ENCODE peak calls at places on chromosomes 2 and 18, in seven cellular contexts. F is HCT116, B is K562, O is ovary, K is upper lobe of left lung, D is spleen, L is mammary epithelial cell. P is an unnamed sample.

GRCh38 chr18:79527656-79528055 is 131.9 kb downstream of the NFATC1 start:
- DNase-seq in F (no peak), B (no peak), O (no peak), K (no peak), D (no peak), L (no peak), P (no peak)

GRCh38 chr2:121236650-121237049 is 48.4 kb downstream of the TFCP2L1 start:
- DNase-seq in F (no peak), B (no peak), O (no peak), K (no peak), D (peak; percentile 51), L (no peak), P (no peak)

GRCh38 chr18:39596891-39597290 is 2031.3 kb upstream of the CELF4 start:
- DNase-seq in F (no peak), B (no peak), O (no peak), K (no peak), D (no peak), L (no peak), P (no peak)

GRCh38 chr2:68971591-68972231 is 2.7 kb upstream of the GKN1 start:
- DNase-seq in F (no peak), B (no peak), O (no peak), K (no peak), D (no peak), L (peak; percentile 98), P (peak; percentile 85)

GRCh38 chr2:42879116-42879705 is 86.8 kb upstream of the HAAO start:
- DNase-seq in F (no peak), B (no peak), O (no peak), K (no peak), D (no peak), L (no peak), P (no peak)

GRCh38 chr2:203804766-203805484 is 62.6 kb upstream of the CTLA4 start:
- DNase-seq in F (no peak), B (no peak), O (no peak), K (no peak), D (no peak), L (peak; percentile 24), P (no peak)

GRCh38 chr18:63476666-63477065 is at the start of gene SERPINB5:
- DNase-seq in F (peak; percentile 69), B (no peak), O (no peak), K (peak; percentile 85), D (no peak), L (peak; percentile 100), P (no peak)

GRCh38 chr2:105926960-105927678 is 182.4 kb downstream of the NCK2 start:
- DNase-seq in F (no peak), B (no peak), O (no peak), K (no peak), D (peak; percentile 80), L (no peak), P (no peak)

GRCh38 chr2:8303322-8303832 is 378.5 kb upstream of the ID2 start:
- DNase-seq in F (no peak), B (no peak), O (no peak), K (no peak), D (peak; percentile 93), L (no peak), P (peak; percentile 34)

GRCh38 chr2:51213826-51214225 is 181.9 kb upstream of the NRXN1 start:
- DNase-seq in F (no peak), B (no peak), O (no peak), K (no peak), D (no peak), L (no peak), P (no peak)

GRCh38 chr2:974454-974853 is 23.8 kb downstream of the SNTG2 start:
- DNase-seq in F (no peak), B (no peak), O (no peak), K (no peak), D (no peak), L (no peak), P (no peak)

GRCh38 chr18:40367576-40367975 is 1587.5 kb upstream of the PIK3C3 start:
- DNase-seq in F (no peak), B (no peak), O (no peak), K (no peak), D (no peak), L (no peak), P (no peak)

GRCh38 chr2:234611209-234611608 is 114.3 kb upstream of the ARL4C start:
- DNase-seq in F (peak; percentile 8), B (no peak), O (no peak), K (no peak), D (no peak), L (no peak), P (no peak)

GRCh38 chr2:20103514-20103913 is 52.1 kb upstream of the LAPTM4A start:
- DNase-seq in F (no peak), B (no peak), O (no peak), K (no peak), D (no peak), L (peak; percentile 59), P (no peak)

GRCh38 chr2:24418166-24418843 is 58.0 kb upstream of the ITSN2 start:
- DNase-seq in F (no peak), B (no peak), O (no peak), K (no peak), D (no peak), L (peak; percentile 10), P (no peak)

GRCh38 chr2:95059656-95060370 is 34.3 kb downstream of the MAL start:
- DNase-seq in F (no peak), B (no peak), O (no peak), K (no peak), D (peak; percentile 60), L (no peak), P (no peak)

GRCh38 chr2:69616755-69617154 is 26.8 kb downstream of the AAK1 start:
- DNase-seq in F (peak; percentile 36), B (no peak), O (no peak), K (no peak), D (no peak), L (peak; percentile 58), P (no peak)

GRCh38 chr18:75211002-75211621 is 515 bp downstream of the TSHZ1 start:
- DNase-seq in F (no peak), B (no peak), O (no peak), K (peak; percentile 87), D (peak; percentile 87), L (peak; percentile 23), P (no peak)
- H3K27ac ChIP-seq in F (peak overlapping the region; percentile 96), B (peak overlapping the region; percentile 93), O (peak overlapping the region; percentile 99), K (peak overlapping the region; percentile 100), D (peak overlapping the region; percentile 97), L (peak overlapping the region; percentile 51), P (peak overlapping the region; percentile 64)

GRCh38 chr2:189060096-189060642 is 86.0 kb downstream of the COL3A1 start:
- DNase-seq in F (no peak), B (no peak), O (no peak), K (no peak), D (no peak), L (no peak), P (no peak)
- H3K36me3 ChIP-seq in F (no peaks in the 10 kb centered on the region), B (no peaks in the 10 kb centered on the region), O (no peaks in the 10 kb centered on the region), K (no peaks in the 10 kb centered on the region), D (peaks cover 4% of the 10 kb centered on the region), L (peaks cover 3% of the 10 kb centered on the region), P (peaks cover 15% of the 10 kb centered on the region)

GRCh38 chr2:209772316-209772715 is 684 bp downstream of the UNC80 start:
- DNase-seq in F (no peak), B (no peak), O (no peak), K (no peak), D (no peak), L (no peak), P (no peak)
- H3K27me3 ChIP-seq in F (no peaks in the 10 kb centered on the region), B (no peaks in the 10 kb centered on the region), O (no peaks in the 10 kb centered on the region), K (peaks cover 10% of the 10 kb centered on the region), D (peaks cover 10% of the 10 kb centered on the region), L (peaks cover 2% of the 10 kb centered on the region), P (no peaks in the 10 kb centered on the region)

GRCh38 chr2:55649211-55649610 is 31.8 kb upstream of the PPP4R3B start:
- DNase-seq in F (no peak), B (no peak), O (no peak), K (no peak), D (no peak), L (no peak), P (peak; percentile 6)
- H3K27ac ChIP-seq in F (no peak overlapping the region), B (no peak overlapping the region), O (no peak overlapping the region), K (no peak overlapping the region), D (no peak overlapping the region), L (no peak overlapping the region), P (no peak overlapping the region)

DNA sequence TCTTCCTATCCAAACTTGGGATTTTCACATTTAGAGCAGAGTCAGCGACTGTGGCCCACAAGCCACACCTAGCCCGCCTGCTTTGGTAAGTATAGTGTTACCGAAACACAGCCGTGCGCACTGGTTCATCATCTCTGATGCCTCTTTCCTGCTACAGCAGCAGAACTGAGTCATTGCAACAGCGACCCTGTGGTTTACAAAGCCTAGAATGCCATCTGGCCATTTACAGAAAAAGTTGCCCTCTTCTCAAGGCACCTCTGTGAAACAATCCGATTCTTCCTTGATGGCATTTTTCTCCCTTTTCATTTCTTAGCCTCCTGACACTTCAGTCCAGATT is 10.7 kb upstream of the IAH1 start:
- DNase-seq in F (no peak), B (no peak), O (no peak), K (no peak), D (no peak), L (no peak), P (peak; percentile 37)
- H3K36me3 ChIP-seq in F (peaks cover 11% of the 10 kb centered on the region), B (peaks cover 69% of the 10 kb centered on the region), O (no peaks in the 10 kb centered on the region), K (peaks cover 9% of the 10 kb centered on the region), D (peaks cover 91% of the 10 kb centered on the region), L (peaks cover 11% of the 10 kb centered on the region), P (peaks cover 5% of the 10 kb centered on the region)

DNA sequence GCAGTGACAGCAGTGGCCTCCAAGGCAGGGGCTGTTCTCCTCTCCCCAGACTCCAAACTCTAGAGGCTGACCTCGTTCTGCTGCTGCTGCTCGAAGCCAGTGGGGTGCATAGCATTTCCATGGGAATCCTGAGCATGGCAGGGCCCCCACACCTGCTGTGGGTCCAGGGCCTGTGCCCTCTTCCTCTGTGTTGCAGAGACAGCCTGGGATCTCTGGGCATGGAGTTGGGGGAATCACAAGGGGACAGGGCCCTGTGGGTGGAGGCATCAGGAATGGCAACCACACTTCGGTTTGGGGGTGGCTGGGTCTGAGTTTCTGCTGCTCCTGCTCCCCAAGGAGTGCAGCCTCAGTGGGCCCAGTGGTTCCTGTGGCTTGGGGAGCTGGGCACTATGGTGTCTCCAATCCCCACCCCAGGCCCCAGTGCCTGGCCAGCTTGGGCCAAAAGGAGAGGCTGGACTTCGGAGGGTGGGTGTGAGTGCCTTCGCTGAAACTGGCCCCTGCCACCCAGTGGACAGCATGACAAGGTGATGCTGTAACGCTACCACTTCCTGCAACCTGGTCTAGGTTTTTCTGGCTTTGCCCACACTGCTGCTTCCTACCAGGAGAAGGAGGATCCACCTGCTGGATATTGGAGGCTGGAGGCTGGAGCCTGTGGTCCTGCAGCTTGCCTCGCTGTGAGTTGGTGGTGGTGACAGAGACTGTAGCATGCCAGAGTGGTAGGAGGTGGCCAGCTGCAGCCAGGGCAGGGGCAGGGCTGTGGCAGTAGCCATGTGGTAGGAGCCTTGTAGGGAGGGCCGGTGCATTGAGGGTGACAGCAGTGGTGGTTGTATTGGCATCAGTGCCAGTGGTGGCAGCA is 56.6 kb downstream of the SOWAHC start:
- DNase-seq in F (no peak), B (no peak), O (no peak), K (peak; percentile 39), D (no peak), L (no peak), P (no peak)
- H3K27me3 ChIP-seq in F (peaks cover 5% of the 10 kb centered on the region), B (peaks cover 2% of the 10 kb centered on the region), O (no peaks in the 10 kb centered on the region), K (no peaks in the 10 kb centered on the region), D (no peaks in the 10 kb centered on the region), L (no peaks in the 10 kb centered on the region), P (no peaks in the 10 kb centered on the region)